ENCODE peak calls at places on chromosomes 1 and 21, in four cellular contexts. One of them, this sample, is unnamed.

GRCh38 chr1:1964811-1965210 is 38.8 kb downstream of the CFAP74 start:
- DNase-seq in KG1: no peak
- DNase-seq in AG20443: no peak
- DNase-seq in endothelial cell: no peak
- DNase-seq in this sample: no peak

GRCh38 chr21:30408782-30409494 is 13.1 kb downstream of the KRTAP13-1 start:
- DNase-seq in endothelial cell: peak; percentile 49
- DNase-seq in KG1: no peak
- DNase-seq in AG20443: peak; percentile 3
- DNase-seq in this sample: no peak

GRCh38 chr1:16980473-16981268 is at the start of gene MFAP2:
- DNase-seq in endothelial cell: peak; percentile 47
- DNase-seq in KG1: no peak
- DNase-seq in AG20443: peak; percentile 80
- DNase-seq in this sample: no peak

GRCh38 chr1:115114308-115114707 is 25.0 kb upstream of the TSPAN2 start:
- DNase-seq in AG20443: no peak
- DNase-seq in endothelial cell: no peak
- DNase-seq in KG1: no peak
- DNase-seq in this sample: no peak

GRCh38 chr1:44747878-44748277 is 8.2 kb downstream of the KIF2C start:
- DNase-seq in AG20443: no peak
- DNase-seq in endothelial cell: no peak
- DNase-seq in KG1: no peak
- DNase-seq in this sample: no peak

GRCh38 chr1:243598433-243598832 is 251.6 kb downstream of the AKT3 start:
- DNase-seq in endothelial cell: no peak
- DNase-seq in AG20443: peak; percentile 35
- DNase-seq in KG1: peak; percentile 21
- DNase-seq in this sample: no peak

GRCh38 chr21:26715878-26716506 is 129.2 kb downstream of the ADAMTS1 start:
- DNase-seq in KG1: no peak
- DNase-seq in AG20443: peak; percentile 86
- DNase-seq in endothelial cell: peak; percentile 74
- DNase-seq in this sample: no peak

GRCh38 chr1:118711356-118711755 is 276.8 kb downstream of the TBX15 start:
- DNase-seq in endothelial cell: no peak
- DNase-seq in KG1: no peak
- DNase-seq in AG20443: no peak
- DNase-seq in this sample: no peak

GRCh38 chr1:170789063-170789462 is 125.1 kb downstream of the PRRX1 start:
- DNase-seq in KG1: no peak
- DNase-seq in AG20443: no peak
- DNase-seq in endothelial cell: no peak
- DNase-seq in this sample: no peak

GRCh38 chr1:92990828-92991227 is 29.6 kb upstream of the DIPK1A start:
- DNase-seq in endothelial cell: no peak
- DNase-seq in AG20443: no peak
- DNase-seq in KG1: no peak
- DNase-seq in this sample: no peak

GRCh38 chr1:201714542-201715276 is 114.2 kb upstream of the IPO9 start:
- DNase-seq in KG1: no peak
- DNase-seq in AG20443: peak; percentile 94
- DNase-seq in endothelial cell: no peak
- DNase-seq in this sample: no peak

GRCh38 chr1:190847166-190847565 is 369.5 kb upstream of the BRINP3 start:
- DNase-seq in KG1: no peak
- DNase-seq in AG20443: no peak
- DNase-seq in endothelial cell: no peak
- DNase-seq in this sample: no peak

GRCh38 chr1:235945775-235946565 is 79.3 kb upstream of the LYST start:
- DNase-seq in endothelial cell: no peak
- DNase-seq in AG20443: no peak
- DNase-seq in KG1: no peak
- DNase-seq in this sample: no peak

GRCh38 chr1:33348194-33348593 is 27.3 kb upstream of the A3GALT2 start:
- DNase-seq in AG20443: peak; percentile 25
- DNase-seq in KG1: no peak
- DNase-seq in endothelial cell: no peak
- DNase-seq in this sample: no peak

GRCh38 chr1:50703240-50703639 is 256.8 kb downstream of the FAF1 start:
- DNase-seq in endothelial cell: no peak
- DNase-seq in KG1: no peak
- DNase-seq in AG20443: no peak
- DNase-seq in this sample: no peak

GRCh38 chr21:33374080-33374873 is 28.9 kb upstream of the IFNGR2 start:
- DNase-seq in AG20443: peak; percentile 49
- DNase-seq in KG1: peak; percentile 78
- DNase-seq in endothelial cell: peak; percentile 57
- DNase-seq in this sample: no peak

GRCh38 chr1:151939141-151939540 is 29.8 kb upstream of the THEM4 start:
- DNase-seq in KG1: no peak
- DNase-seq in AG20443: no peak
- DNase-seq in endothelial cell: no peak
- DNase-seq in this sample: no peak

GRCh38 chr1:14590781-14591180 is 7.7 kb upstream of the KAZN start:
- DNase-seq in AG20443: no peak
- DNase-seq in KG1: no peak
- DNase-seq in endothelial cell: no peak
- DNase-seq in this sample: no peak

GRCh38 chr1:6145864-6146410 is 34.2 kb downstream of the CHD5 start:
- DNase-seq in AG20443: no peak
- DNase-seq in KG1: no peak
- DNase-seq in endothelial cell: no peak
- DNase-seq in this sample: no peak

GRCh38 chr1:164623805-164624204 is 64.8 kb downstream of the PBX1 start:
- DNase-seq in AG20443: no peak
- DNase-seq in endothelial cell: no peak
- DNase-seq in KG1: no peak
- DNase-seq in this sample: no peak

GRCh38 chr1:34212673-34213072 is 36.0 kb downstream of the C1orf94 start:
- DNase-seq in AG20443: no peak
- DNase-seq in KG1: no peak
- DNase-seq in endothelial cell: no peak
- DNase-seq in this sample: no peak

GRCh38 chr1:198123146-198123545 is 33.7 kb upstream of the NEK7 start:
- DNase-seq in KG1: no peak
- DNase-seq in AG20443: peak; percentile 16
- DNase-seq in endothelial cell: no peak
- DNase-seq in this sample: no peak

GRCh38 chr1:6486433-6487011 is 4.9 kb downstream of the PLEKHG5 start:
- DNase-seq in AG20443: peak; percentile 94
- DNase-seq in endothelial cell: peak; percentile 96
- DNase-seq in KG1: peak; percentile 90
- DNase-seq in this sample: peak; percentile 71

GRCh38 chr1:227449051-227449450 is 114.3 kb upstream of the ZNF678 start:
- DNase-seq in AG20443: peak; percentile 38
- DNase-seq in KG1: no peak
- DNase-seq in endothelial cell: peak; percentile 61
- DNase-seq in this sample: no peak

GRCh38 chr1:185969524-185969991 is 235.4 kb downstream of the HMCN1 start:
- DNase-seq in KG1: no peak
- DNase-seq in AG20443: peak; percentile 3
- DNase-seq in endothelial cell: no peak
- DNase-seq in this sample: no peak

This sample was measured in central memory CD8-positive, alpha-beta T cell.